ENCODE peak calls at places on chromosomes 4 and X, in seven cellular contexts. S is heart left ventricle; O is GM13976; Z is GM23338; B is CD4-positive, alpha-beta T cell; W is fibroblast of the aortic adventitia; N is foreskin keratinocyte. Y is an unnamed sample.

GRCh38 chr4:112057479-112057878 is 87.8 kb upstream of the FAM241A start:
- DNase-seq in S (no peak), O (no peak), Z (peak; percentile 4), B (no peak), W (no peak), N (no peak), Y (no peak)

GRCh38 chr4:71095141-71095939 is 101.9 kb downstream of the DCK start:
- DNase-seq in S (no peak), O (no peak), Z (no peak), B (no peak), W (no peak), N (no peak), Y (no peak)

GRCh38 chr4:38302910-38303309 is 342.7 kb downstream of the PTTG2 start:
- DNase-seq in S (no peak), O (no peak), Z (no peak), B (no peak), W (no peak), N (no peak), Y (no peak)

GRCh38 chr4:67080158-67080557 is 465.1 kb downstream of the CENPC start:
- DNase-seq in S (no peak), O (no peak), Z (no peak), B (no peak), W (no peak), N (no peak), Y (no peak)

GRCh38 chr4:185534850-185535761 is at the start of gene PDLIM3:
- DNase-seq in S (peak; percentile 87), O (peak; percentile 62), Z (peak; percentile 87), B (no peak), W (no peak), N (peak; percentile 11), Y (peak; percentile 55)

GRCh38 chr4:7815562-7815961 is 124.1 kb downstream of the AFAP1 start:
- DNase-seq in S (no peak), O (no peak), Z (no peak), B (no peak), W (peak; percentile 69), N (no peak), Y (no peak)

GRCh38 chr4:114386637-114387233 is 211.9 kb upstream of the UGT8 start:
- DNase-seq in S (no peak), O (peak; percentile 24), Z (peak; percentile 46), B (no peak), W (peak; percentile 67), N (no peak), Y (no peak)

GRCh38 chr4:117823388-117823787 is 210.9 kb upstream of the NDST3 start:
- DNase-seq in S (no peak), O (no peak), Z (no peak), B (no peak), W (no peak), N (no peak), Y (no peak)

GRCh38 chr4:2352729-2353221 is 65.7 kb downstream of the ZFYVE28 start:
- DNase-seq in S (no peak), O (no peak), Z (no peak), B (no peak), W (no peak), N (no peak), Y (no peak)

GRCh38 chrX:41031256-41031967 is 53.8 kb upstream of the USP9X start:
- DNase-seq in S (no peak), O (no peak), Z (no peak), B (no peak), W (no peak), N (no peak), Y (no peak)

GRCh38 chrX:34656467-34656841 is 631 bp downstream of the TMEM47 start:
- DNase-seq in S (peak; percentile 27), O (no peak), Z (no peak), B (no peak), W (no peak), N (no peak), Y (peak; percentile 11)

GRCh38 chr4:137543198-137543597 is 10.9 kb upstream of the PCDH18 start:
- DNase-seq in S (no peak), O (no peak), Z (peak; percentile 87), B (no peak), W (no peak), N (no peak), Y (no peak)

GRCh38 chr4:137541866-137542648 is 9.8 kb upstream of the PCDH18 start:
- DNase-seq in S (no peak), O (no peak), Z (no peak), B (no peak), W (no peak), N (no peak), Y (no peak)

GRCh38 chr4:137541181-137541580 is 8.9 kb upstream of the PCDH18 start:
- DNase-seq in S (no peak), O (no peak), Z (no peak), B (no peak), W (no peak), N (peak; percentile 62), Y (no peak)

GRCh38 chr4:137543650-137544049 is 11.4 kb upstream of the PCDH18 start:
- DNase-seq in S (no peak), O (no peak), Z (no peak), B (no peak), W (no peak), N (no peak), Y (no peak)

GRCh38 chr4:137545461-137545861 is 13.2 kb upstream of the PCDH18 start:
- DNase-seq in S (no peak), O (no peak), Z (peak; percentile 40), B (no peak), W (peak; percentile 87), N (no peak), Y (no peak)
- TF ChIP-seq CTCF in S (no peak), O (no peak), Z (no peak), B (no peak), W (no peak), N (no peak), Y (no peak)

DNA sequence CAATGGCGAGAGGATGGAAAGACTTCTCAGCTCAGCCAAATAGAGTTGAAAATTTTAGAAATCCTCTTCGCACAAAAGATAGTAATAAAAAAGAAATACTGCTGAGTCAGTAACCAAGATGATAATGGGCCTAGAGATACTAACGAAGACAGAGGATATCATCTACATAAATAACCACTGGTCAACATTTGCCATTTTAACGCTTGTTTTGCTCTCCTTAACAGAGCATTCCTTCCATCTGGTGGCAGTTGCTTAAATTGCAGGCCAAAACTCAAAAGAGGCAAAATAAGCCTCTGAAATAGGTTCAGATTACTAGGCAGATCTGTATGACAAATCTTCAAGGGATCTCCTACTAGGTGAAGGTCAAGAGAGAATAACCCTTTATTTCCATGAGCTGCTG is 51.7 kb upstream of the MCF2 start:
- DNase-seq in S (no peak), O (no peak), Z (peak; percentile 62), B (no peak), W (peak; percentile 27), N (peak; percentile 2), Y (no peak)
- TF ChIP-seq CTCF in S (peak; percentile 25), O (peak; percentile 18), Z (peak; percentile 68), B (no peak), W (peak; percentile 46), N (peak; percentile 58), Y (peak; percentile 61)

DNA sequence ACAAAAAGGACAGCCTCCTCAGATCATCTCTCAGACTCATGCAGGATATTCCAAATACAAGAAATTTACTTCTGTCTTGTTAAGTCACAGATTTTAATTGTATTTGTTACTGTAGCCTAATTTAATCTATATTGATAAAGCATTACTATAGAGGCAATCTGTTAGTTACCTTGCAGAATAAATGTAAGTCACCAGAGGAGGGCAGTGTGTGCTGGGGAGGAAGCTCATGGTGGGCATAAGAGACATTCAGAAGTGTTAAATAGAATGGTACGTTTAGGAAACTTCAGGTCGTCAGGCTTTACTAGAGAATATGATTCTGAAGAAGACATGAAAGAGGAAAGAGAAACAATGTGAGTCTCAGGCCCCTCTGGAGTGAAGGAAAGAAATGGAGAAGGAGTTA is 37.3 kb upstream of the INPP4B start:
- DNase-seq in S (no peak), O (no peak), Z (peak; percentile 72), B (no peak), W (peak; percentile 2), N (no peak), Y (no peak)
- TF ChIP-seq CTCF in S (peak; percentile 45), O (peak; percentile 12), Z (peak; percentile 76), B (no peak), W (peak; percentile 24), N (peak; percentile 42), Y (peak; percentile 65)

GRCh38 chrX:54788446-54788845 is 9.6 kb downstream of the ITIH6 start:
- DNase-seq in S (no peak), O (no peak), Z (no peak), B (no peak), W (no peak), N (no peak), Y (no peak)

GRCh38 chrX:54785901-54786300 is 12.2 kb downstream of the ITIH6 start:
- DNase-seq in S (no peak), O (no peak), Z (peak; percentile 41), B (no peak), W (peak; percentile 13), N (no peak), Y (no peak)

DNA sequence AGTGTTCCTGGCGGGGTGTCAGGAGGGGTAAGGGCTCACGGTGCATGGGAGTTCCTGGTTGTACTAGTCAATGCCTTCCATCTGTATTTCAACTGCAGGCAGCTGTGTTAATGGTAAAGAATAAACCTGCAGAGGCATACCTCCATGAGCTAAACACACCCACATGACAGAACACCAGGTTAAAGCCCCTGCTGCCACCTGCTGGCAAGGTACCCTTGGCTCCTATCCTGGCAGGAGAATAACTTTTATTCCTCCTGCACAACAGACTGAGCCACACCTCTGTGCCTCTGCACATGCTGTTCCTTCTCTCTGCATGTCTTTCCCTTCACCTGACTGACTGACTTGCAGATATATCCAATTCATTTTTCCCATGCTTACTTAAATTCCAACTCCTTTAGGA is 11.1 kb downstream of the ITIH6 start:
- DNase-seq in S (no peak), O (no peak), Z (peak; percentile 30), B (peak; percentile 22), W (no peak), N (peak; percentile 27), Y (no peak)
- TF ChIP-seq CTCF in S (no peak), O (peak; percentile 7), Z (peak; percentile 66), B (peak; percentile 38), W (no peak), N (peak; percentile 65), Y (peak; percentile 51)

Y was measured in progenitor cell of endocrine pancreas.